ENCODE peak calls at places on chromosomes 11 and 22, in ten cellular contexts. V, X, B, Y, S, R, T, D, C and N are unnamed samples.

GRCh38 chr22:30188911-30189310 is 57.6 kb downstream of the LIF start:
- DNase-seq in D (no peak), V (no peak), R (no peak), B (no peak), T (no peak), S (no peak), Y (no peak), C (no peak), X (peak), N (no peak)

GRCh38 chr22:35956850-35957249 is 71.8 kb downstream of the RBFOX2 start:
- DNase-seq in R (no peak), T (no peak), Y (no peak), V (no peak), B (no peak), S (no peak), C (no peak), X (no peak), D (no peak), N (no peak)

GRCh38 chr11:11415786-11416390 is 62.8 kb upstream of the CSNK2A3 start:
- DNase-seq in Y (no peak), D (no peak), B (no peak), X (no peak), T (no peak), R (no peak), C (no peak), S (no peak), V (no peak), N (no peak)

GRCh38 chr11:1197431-1197885 is 25.4 kb upstream of the MUC5B start:
- DNase-seq in T (no peak), D (no peak), C (no peak), B (peak), Y (no peak), V (no peak), S (no peak), R (peak), X (no peak), N (peak)

GRCh38 chr11:102453286-102453797 is 777 bp upstream of the TMEM123 start:
- DNase-seq in C (no peak), T (no peak), V (no peak), D (no peak), R (no peak), Y (no peak), B (no peak), S (peak), X (no peak), N (no peak)

GRCh38 chr22:19663286-19663815 is 51.0 kb upstream of the SEPTIN5 start:
- DNase-seq in C (no peak), V (peak), X (peak), D (no peak), B (no peak), T (no peak), R (no peak), S (no peak), Y (peak), N (no peak)

GRCh38 chr11:64384981-64385952 is 26.3 kb downstream of the RPS6KA4 start:
- DNase-seq in S (no peak), B (no peak), R (no peak), Y (no peak), V (no peak), D (no peak), T (no peak), X (no peak), C (no peak), N (no peak)

GRCh38 chr11:7904910-7905309 is 26.2 kb downstream of the OR10A6 start:
- DNase-seq in S (no peak), D (no peak), V (peak), T (no peak), C (no peak), B (no peak), Y (no peak), R (no peak), X (peak), N (no peak)

GRCh38 chr22:33400061-33400840 is 342.1 kb upstream of the SYN3 start:
- DNase-seq in T (no peak), V (no peak), Y (peak), S (no peak), X (no peak), C (no peak), D (no peak), B (no peak), R (no peak), N (no peak)

GRCh38 chr22:32226236-32227119 is 21.6 kb upstream of the RFPL2 start:
- DNase-seq in R (no peak), D (no peak), S (no peak), Y (no peak), V (no peak), B (no peak), C (no peak), T (no peak), X (no peak), N (no peak)

GRCh38 chr11:69352181-69352580 is 58.2 kb downstream of the MYEOV start:
- DNase-seq in T (no peak), V (no peak), C (no peak), D (no peak), R (no peak), B (no peak), Y (no peak), X (no peak), S (no peak), N (no peak)

GRCh38 chr11:108206171-108206570 is 16.3 kb downstream of the NPAT start:
- DNase-seq in D (no peak), R (no peak), Y (no peak), V (no peak), B (no peak), S (no peak), T (no peak), C (no peak), X (no peak), N (no peak)

GRCh38 chr11:45169310-45170072 is 23.1 kb downstream of the PRDM11 start:
- DNase-seq in S (no peak), T (no peak), V (no peak), Y (no peak), X (peak), R (no peak), B (no peak), C (no peak), D (no peak), N (no peak)

GRCh38 chr22:23509571-23510302 is 70.4 kb downstream of the IGLL1 start:
- DNase-seq in Y (no peak), D (no peak), B (peak), C (no peak), V (no peak), T (no peak), S (no peak), X (peak), R (peak), N (no peak)

GRCh38 chr22:20979243-20979809 is 2.8 kb upstream of the LZTR1 start:
- DNase-seq in S (peak), C (peak), R (peak), T (peak), B (peak), D (no peak), Y (peak), X (peak), V (peak), N (peak)

GRCh38 chr11:44316388-44317240 is 6.7 kb upstream of the ALX4 start:
- DNase-seq in S (peak), D (no peak), V (no peak), Y (no peak), C (no peak), B (peak), T (no peak), X (no peak), R (no peak), N (no peak)

GRCh38 chr11:94652735-94653284 is 85.6 kb downstream of the PIWIL4 start:
- DNase-seq in X (no peak), S (no peak), B (no peak), C (no peak), T (no peak), Y (no peak), R (no peak), V (no peak), D (no peak), N (no peak)

GRCh38 chr22:37501610-37502341 is 15.6 kb upstream of the MFNG start:
- DNase-seq in S (no peak), B (peak), C (peak), D (no peak), R (no peak), T (no peak), V (peak), X (peak), Y (peak), N (no peak)

DNA sequence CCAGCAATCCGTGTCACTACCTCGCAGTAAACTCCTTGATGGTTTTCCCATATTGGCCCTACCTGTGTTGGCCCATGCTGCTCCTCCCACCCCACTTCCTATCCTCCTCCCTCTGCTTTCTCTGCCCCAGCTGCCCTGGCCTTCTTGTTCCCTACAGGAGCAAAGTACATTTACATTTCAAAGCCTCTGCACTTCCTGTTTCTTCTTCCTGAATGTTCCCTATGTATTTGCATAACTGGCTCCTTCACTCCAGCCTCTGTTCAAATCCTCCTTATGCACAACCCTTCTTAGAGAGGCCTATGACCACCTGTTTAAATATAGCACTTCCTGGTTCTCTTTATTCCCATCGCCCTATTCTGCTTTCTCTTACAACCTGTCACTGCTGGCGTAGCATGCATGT is 62.2 kb downstream of the PARVA start:
- DNase-seq in T (no peak), R (no peak), Y (no peak), B (no peak), V (no peak), S (no peak), C (no peak), X (no peak), D (no peak), N (no peak)
- TF ChIP-seq CTCF in T (no peak), R (no peak), Y (no peak), B (no peak), V (no peak), S (no peak), C (no peak), X (no peak), D (no peak), N (no peak)

GRCh38 chr22:26983311-26983710 is 325.9 kb downstream of the MIAT start:
- DNase-seq in X (no peak), D (no peak), T (no peak), R (no peak), B (no peak), C (no peak), Y (no peak), V (no peak), S (no peak), N (no peak)

GRCh38 chr22:26986051-26986881 is 328.9 kb downstream of the MIAT start:
- DNase-seq in S (no peak), Y (no peak), V (no peak), B (no peak), T (no peak), C (no peak), D (no peak), R (no peak), X (no peak), N (no peak)

GRCh38 chr22:26985217-26985616 is 327.8 kb downstream of the MIAT start:
- DNase-seq in V (no peak), C (no peak), T (no peak), B (no peak), X (no peak), Y (no peak), D (no peak), S (no peak), R (no peak), N (no peak)

GRCh38 chr22:26990503-26991189 is 333.3 kb downstream of the MIAT start:
- DNase-seq in Y (no peak), R (no peak), B (no peak), C (no peak), X (no peak), V (no peak), T (no peak), S (no peak), D (no peak), N (no peak)

DNA sequence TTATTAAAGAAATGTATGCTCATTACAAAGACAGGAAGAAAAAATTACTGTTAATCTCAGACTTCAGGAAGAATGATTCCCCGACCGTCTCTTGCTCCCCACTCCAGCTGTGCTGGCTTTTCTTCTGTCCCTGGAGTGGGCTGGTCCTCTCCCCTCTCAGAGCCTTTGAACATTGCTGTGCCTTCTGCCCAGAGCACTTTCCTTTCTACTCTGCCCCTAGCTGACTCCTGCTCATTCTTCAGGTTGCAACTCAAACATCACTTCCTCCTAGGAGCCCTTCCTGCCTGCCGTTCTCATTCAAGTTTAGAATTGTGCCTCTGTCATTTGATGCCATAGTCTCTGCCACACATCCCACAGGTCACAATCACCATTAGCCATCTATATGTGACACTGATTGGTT is 329.5 kb downstream of the MIAT start:
- DNase-seq in D (no peak), S (no peak), R (no peak), V (no peak), Y (no peak), T (no peak), X (no peak), C (no peak), B (no peak), N (no peak)
- TF ChIP-seq CTCF in D (peak), S (no peak), R (no peak), V (no peak), Y (no peak), T (no peak), X (no peak), C (no peak), B (no peak), N (no peak)

DNA sequence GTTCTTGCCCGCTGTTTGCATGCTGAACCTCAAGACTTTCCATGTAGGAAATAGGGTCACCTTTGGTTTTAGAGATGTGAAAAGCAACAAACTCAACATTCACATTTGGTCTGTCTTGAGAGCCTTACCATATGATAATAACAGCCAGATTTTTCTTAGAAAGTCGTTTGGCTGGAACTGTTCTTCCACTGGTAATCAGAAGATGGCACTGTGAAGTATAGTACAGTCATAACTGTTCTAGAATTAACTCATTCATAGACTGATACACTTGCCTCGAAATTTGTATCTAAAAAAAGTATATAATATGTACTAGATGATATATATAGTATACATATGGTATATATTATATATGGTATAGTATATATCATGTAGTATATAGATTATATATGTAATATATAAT is 12.3 kb downstream of the LUZP2 start:
- DNase-seq in C (no peak), Y (no peak), R (no peak), V (no peak), T (no peak), D (no peak), S (no peak), X (peak), B (no peak), N (no peak)
- TF ChIP-seq CTCF in C (no peak), Y (peak), R (no peak), V (peak), T (no peak), D (no peak), S (no peak), X (peak), B (peak), N (peak)

GRCh38 chr22:44710474-44711235 is 8.7 kb downstream of the PRR5 start:
- DNase-seq in Y (no peak), S (no peak), B (no peak), C (no peak), R (no peak), D (no peak), X (no peak), V (no peak), T (no peak), N (no peak)
- TF ChIP-seq CTCF in Y (no peak), S (no peak), B (no peak), C (no peak), R (no peak), D (no peak), X (no peak), V (no peak), T (no peak), N (no peak)

GRCh38 chr22:43828711-43829447 is 16.8 kb upstream of the EFCAB6 start:
- DNase-seq in D (no peak), B (peak), C (no peak), R (no peak), T (no peak), S (no peak), Y (no peak), V (no peak), X (peak), N (no peak)
- TF ChIP-seq CTCF in D (peak), B (no peak), C (no peak), R (no peak), T (no peak), S (no peak), Y (no peak), V (peak), X (peak), N (peak)

GRCh38 chr11:31355131-31355530 is 14.4 kb downstream of the DCDC1 start:
- DNase-seq in V (no peak), S (no peak), Y (no peak), B (no peak), R (no peak), X (peak), D (no peak), T (no peak), C (no peak), N (no peak)
- TF ChIP-seq CTCF in V (no peak), S (no peak), Y (no peak), B (no peak), R (no peak), X (no peak), D (no peak), T (no peak), C (no peak), N (no peak)

DNA sequence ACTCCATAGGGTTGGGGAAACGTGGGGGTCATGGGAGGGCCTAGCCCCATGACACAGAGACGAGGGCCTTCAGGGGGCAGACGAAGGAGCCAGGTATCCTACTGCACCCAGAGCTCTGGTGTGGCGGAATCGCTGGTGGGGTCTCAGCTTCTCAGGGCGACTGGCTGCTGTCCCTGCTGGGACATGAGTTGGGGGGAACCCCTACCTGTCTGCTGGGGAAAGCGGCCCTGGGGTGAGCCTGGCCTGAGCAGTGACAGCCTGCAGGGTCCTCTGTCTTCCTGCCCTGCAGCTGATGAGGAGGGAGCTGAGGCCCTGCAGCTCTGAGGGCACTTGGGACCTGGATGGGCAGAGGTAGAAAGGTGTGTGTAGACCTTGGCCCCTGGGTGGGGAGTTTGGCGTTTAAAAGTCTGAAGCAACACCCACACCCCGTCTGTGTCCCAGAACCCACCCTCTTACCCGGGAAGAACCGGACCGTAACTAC is 33.6 kb upstream of the GRAMD4 start:
- DNase-seq in C (no peak), B (peak), S (no peak), X (no peak), T (no peak), V (no peak), D (no peak), R (peak), Y (no peak), N (peak)
- TF ChIP-seq CTCF in C (no peak), B (no peak), S (no peak), X (no peak), T (no peak), V (no peak), D (no peak), R (no peak), Y (no peak), N (no peak)

GRCh38 chr22:50326959-50327710 is at the start of gene DENND6B:
- DNase-seq in X (peak), T (peak), Y (no peak), R (peak), D (no peak), B (peak), V (peak), S (peak), C (peak), N (no peak)
- TF ChIP-seq CTCF in X (no peak), T (peak), Y (no peak), R (peak), D (peak), B (peak), V (no peak), S (no peak), C (peak), N (peak)

DNA sequence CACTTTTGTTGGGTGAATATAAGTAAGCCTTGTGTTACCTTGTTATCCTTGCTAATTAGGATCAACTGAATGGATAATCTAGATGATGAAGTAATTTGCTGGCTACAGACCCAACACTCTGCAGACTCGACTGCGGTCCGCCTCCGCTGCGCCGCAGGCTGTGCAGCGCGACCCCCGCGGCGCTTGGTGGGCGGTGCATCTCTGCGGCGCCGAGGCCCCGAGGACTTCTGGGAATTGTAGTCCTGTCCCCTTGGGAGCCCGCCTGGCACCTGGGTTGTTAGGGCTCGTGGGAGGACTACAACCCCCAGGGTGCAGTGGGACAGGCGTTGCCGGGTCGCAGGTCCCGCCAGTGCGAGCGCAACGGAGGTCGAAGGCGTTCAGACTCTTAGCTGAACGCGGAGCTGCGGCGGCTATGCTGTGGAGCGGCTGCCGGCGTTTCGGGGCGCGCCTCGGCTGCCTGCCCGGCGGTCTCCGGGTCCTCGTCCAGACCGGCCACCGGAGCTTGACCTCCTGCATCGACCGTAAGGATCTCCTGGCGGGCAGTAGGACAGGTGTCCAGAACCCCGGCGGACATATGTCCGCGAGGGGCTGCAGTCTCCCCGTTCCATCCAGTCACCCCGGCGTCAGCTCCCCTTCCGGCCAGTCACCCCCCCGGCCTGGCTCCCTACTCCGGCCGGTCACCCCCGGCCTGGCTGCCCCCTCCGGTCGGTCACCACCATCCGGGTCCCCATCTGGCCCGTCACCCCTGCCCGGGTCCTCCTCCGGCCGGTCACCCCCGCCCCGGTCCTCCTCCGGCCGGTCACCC is at the start of the genes ACAD8 and THYN1:
- DNase-seq in X (peak), D (peak), Y (peak), B (peak), R (peak), C (peak), S (peak), V (peak), T (peak), N (peak)
- TF ChIP-seq CTCF in X (no peak), D (no peak), Y (no peak), B (no peak), R (peak), C (peak), S (no peak), V (peak), T (peak), N (peak)